ENCODE peak calls at places on chromosomes 3 and 15, in four cellular contexts. W is fibroblast of lung, H is colonic mucosa, F is left ventricle myocardium inferior. L is an unnamed sample.

GRCh38 chr3:30607032-30607833 is 832 bp downstream of the TGFBR2 start:
- DNase-seq in W (peak), H (peak), F (peak), L (no peak)

GRCh38 chr3:102400142-102400541 is 34.7 kb upstream of the ZPLD1 start:
- DNase-seq in W (peak), H (no peak), F (no peak), L (no peak)

GRCh38 chr3:58434990-58435389 is 1.4 kb upstream of the PDHB start:
- DNase-seq in W (peak), H (no peak), F (no peak), L (peak)

GRCh38 chr3:49119036-49119435 is 1.6 kb downstream of the USP19 start:
- DNase-seq in W (peak), H (no peak), F (no peak), L (no peak)

GRCh38 chr3:196712514-196713413 is 587 bp downstream of the PIGX start:
- DNase-seq in W (peak), H (peak), F (peak), L (peak)

GRCh38 chr3:149150436-149150835 is 21.0 kb downstream of the HPS3 start:
- DNase-seq in W (no peak), H (no peak), F (no peak), L (no peak)

GRCh38 chr3:97278506-97278905 is 464.1 kb downstream of the EPHA6 start:
- DNase-seq in W (no peak), H (no peak), F (no peak), L (no peak)

GRCh38 chr3:43581343-43581742 is 40.5 kb downstream of the ANO10 start:
- DNase-seq in W (peak), H (no peak), F (no peak), L (no peak)

GRCh38 chr3:123688241-123688747 is 103.4 kb upstream of the HACD2 start:
- DNase-seq in W (peak), H (no peak), F (no peak), L (peak)

GRCh38 chr3:8882171-8882593 is 81.1 kb downstream of the RAD18 start:
- DNase-seq in W (no peak), H (no peak), F (no peak), L (no peak)

GRCh38 chr3:53841296-53841695 is 4.9 kb downstream of the CHDH start:
- DNase-seq in W (no peak), H (peak), F (no peak), L (no peak)

GRCh38 chr3:172289583-172289982 is 158.7 kb downstream of the GHSR start:
- DNase-seq in W (no peak), H (no peak), F (peak), L (no peak)

GRCh38 chr3:140529096-140529495 is 148.8 kb upstream of the TRIM42 start:
- DNase-seq in W (peak), H (no peak), F (no peak), L (no peak)

GRCh38 chr3:44845528-44846520 is 15.9 kb upstream of the TMEM42 start:
- DNase-seq in W (no peak), H (no peak), F (peak), L (no peak)

GRCh38 chr3:81936817-81937216 is 175.4 kb upstream of the GBE1 start:
- DNase-seq in W (no peak), H (no peak), F (no peak), L (no peak)

GRCh38 chr3:120418866-120419490 is 31.8 kb downstream of the FSTL1 start:
- DNase-seq in W (no peak), H (peak), F (peak), L (no peak)

GRCh38 chr15:65418596-65418995 is 4.2 kb downstream of the IGDCC4 start:
- DNase-seq in W (no peak), H (no peak), F (peak), L (no peak)

GRCh38 chr15:39728844-39729243 is 53.8 kb downstream of the FSIP1 start:
- DNase-seq in W (no peak), H (no peak), F (no peak), L (no peak)

GRCh38 chr3:124126446-124127017 is 134.6 kb upstream of the ROPN1 start:
- DNase-seq in W (peak), H (no peak), F (no peak), L (no peak)

GRCh38 chr15:87369269-87369668 is 887.3 kb downstream of the NTRK3 start:
- DNase-seq in W (peak), H (no peak), F (no peak), L (peak)

GRCh38 chr3:148229107-148229506 is 468.6 kb upstream of the AGTR1 start:
- DNase-seq in W (no peak), H (no peak), F (no peak), L (no peak)

GRCh38 chr3:179430277-179430870 is 20.9 kb downstream of the GNB4 start:
- DNase-seq in W (no peak), H (no peak), F (no peak), L (no peak)

GRCh38 chr3:194270627-194271458 is 80.3 kb downstream of the CPN2 start:
- DNase-seq in W (peak), H (peak), F (peak), L (no peak)

GRCh38 chr15:32828507-32829186 is 110.8 kb downstream of the GREM1 start:
- DNase-seq in W (peak), H (no peak), F (no peak), L (peak)

GRCh38 chr3:1183320-1184048 is 90.7 kb downstream of the CNTN6 start:
- DNase-seq in W (peak), H (no peak), F (no peak), L (no peak)

GRCh38 chr15:80906159-80906775 is 83.4 kb downstream of the MESD start:
- DNase-seq in W (peak), H (no peak), F (no peak), L (no peak)

GRCh38 chr15:89072277-89072869 is 15.9 kb upstream of the ABHD2 start:
- DNase-seq in W (no peak), H (no peak), F (no peak), L (no peak)

GRCh38 chr3:157585386-157585785 is 82.2 kb upstream of the VEPH1 start:
- DNase-seq in W (no peak), H (no peak), F (no peak), L (no peak)

GRCh38 chr3:129695203-129695602 is 88.7 kb upstream of the PLXND1 start:
- DNase-seq in W (peak), H (no peak), F (no peak), L (peak)

GRCh38 chr3:195802795-195803194 is 8.9 kb downstream of the MUC4 start:
- DNase-seq in W (no peak), H (peak), F (no peak), L (no peak)

GRCh38 chr3:101574388-101575156 is 592 bp downstream of the PCNP start:
- DNase-seq in W (peak), H (peak), F (peak), L (no peak)

GRCh38 chr3:185306847-185307246 is 53.0 kb upstream of the EHHADH start:
- DNase-seq in W (no peak), H (no peak), F (no peak), L (no peak)

GRCh38 chr3:150639262-150639661 is 36.1 kb downstream of the SELENOT start:
- DNase-seq in W (peak), H (no peak), F (no peak), L (no peak)

GRCh38 chr15:48435356-48435755 is 104.1 kb downstream of the DUT start:
- DNase-seq in W (peak), H (no peak), F (no peak), L (no peak)
- TF ChIP-seq CTCF in W (no peak), H (no peak), F (no peak), L (no peak)

GRCh38 chr3:14899993-14900618 is 47.3 kb upstream of the NR2C2 start:
- DNase-seq in W (no peak), H (peak), F (no peak), L (no peak)

GRCh38 chr3:14897266-14897665 is 50.1 kb upstream of the NR2C2 start:
- DNase-seq in W (no peak), H (no peak), F (no peak), L (no peak)

GRCh38 chr3:14902719-14903118 is 44.7 kb upstream of the NR2C2 start:
- DNase-seq in W (peak), H (peak), F (peak), L (no peak)

GRCh38 chr3:14900881-14901873 is 46.2 kb upstream of the NR2C2 start:
- DNase-seq in W (no peak), H (no peak), F (no peak), L (no peak)

DNA sequence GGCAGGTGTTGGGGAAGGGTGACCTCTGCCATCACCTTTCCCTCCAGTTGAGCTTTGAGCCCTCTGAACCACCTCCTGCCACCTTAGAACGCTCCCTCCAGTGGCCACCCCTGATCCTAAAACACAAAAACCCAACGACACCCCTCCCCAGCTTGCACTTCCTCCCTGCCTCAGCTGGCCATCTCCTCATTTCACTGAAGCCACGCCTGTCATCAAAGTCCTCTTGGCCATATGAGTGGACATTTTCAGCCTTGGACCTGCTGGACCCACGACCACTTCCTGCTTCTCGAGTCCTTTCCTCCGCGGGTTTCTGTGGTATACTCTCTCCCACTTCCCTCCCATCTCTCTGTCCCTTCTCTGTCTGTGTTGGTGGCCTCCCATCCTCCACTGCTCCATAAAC is 48.5 kb upstream of the NR2C2 start:
- DNase-seq in W (no peak), H (no peak), F (no peak), L (no peak)
- TF ChIP-seq CTCF in W (no peak), H (no peak), F (no peak), L (no peak)

DNA sequence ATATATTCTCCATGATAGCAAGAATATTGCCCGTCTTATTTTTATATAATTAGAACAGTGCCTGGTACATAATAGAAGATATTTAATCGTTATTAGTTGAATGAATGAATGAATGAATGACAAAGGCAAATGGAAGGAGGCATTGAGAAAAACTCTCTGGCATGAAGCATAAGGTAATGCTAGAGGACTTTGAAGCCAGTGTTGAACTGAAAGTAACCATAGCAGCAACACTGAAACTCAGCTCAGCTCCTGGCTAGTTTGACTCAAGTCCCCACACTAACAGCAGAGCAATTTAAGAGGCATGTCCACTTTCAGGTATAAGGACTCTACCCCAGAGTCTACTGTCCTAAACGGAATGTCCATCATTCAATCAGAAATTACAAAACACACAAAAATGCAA is 227.0 kb downstream of the CPNE4 start:
- DNase-seq in W (no peak), H (no peak), F (no peak), L (no peak)
- TF ChIP-seq CTCF in W (no peak), H (no peak), F (no peak), L (no peak)

DNA sequence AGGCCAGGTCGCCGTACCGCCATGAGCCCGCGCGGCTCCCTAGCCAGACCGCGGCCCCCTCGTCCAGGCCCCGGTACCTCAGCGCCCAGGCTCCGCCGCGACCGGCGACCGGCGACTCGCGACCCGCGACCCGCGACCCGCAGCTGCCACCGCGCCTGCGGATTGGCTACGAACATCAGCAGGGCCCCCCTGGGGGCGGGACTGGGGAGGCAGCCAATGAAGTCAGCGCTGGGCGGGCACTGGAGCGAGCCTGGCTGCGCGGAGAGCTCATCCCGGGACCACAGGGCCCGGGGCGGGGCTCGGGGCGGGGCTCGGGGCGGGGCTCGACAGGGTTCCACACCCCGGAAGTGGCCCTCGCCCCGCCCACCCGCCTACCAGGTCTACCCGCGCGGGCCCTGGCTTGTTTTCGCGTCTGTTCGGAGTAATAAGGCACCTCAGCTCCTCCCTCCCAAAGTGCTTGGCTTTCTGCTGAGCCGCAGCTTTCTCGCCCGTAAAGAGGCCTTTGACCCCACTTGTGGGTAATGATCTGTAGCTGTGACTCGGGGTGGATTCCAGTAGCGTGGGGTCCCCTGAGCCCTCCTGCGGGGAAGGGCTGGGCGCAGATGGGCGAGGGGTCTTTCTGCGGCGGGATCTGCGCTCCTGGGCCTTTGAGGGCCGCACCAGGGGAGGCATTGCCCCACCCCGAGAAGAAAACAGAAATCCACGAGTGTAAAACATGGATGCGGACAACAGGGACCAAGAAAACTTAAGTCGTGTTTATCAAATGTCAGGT is at the start of gene LYSMD4:
- DNase-seq in W (peak), H (peak), F (peak), L (peak)
- TF ChIP-seq CTCF in W (no peak), H (no peak), F (no peak), L (no peak)

GRCh38 chr15:62450061-62450460 is 285.0 kb upstream of the C2CD4B start:
- DNase-seq in W (no peak), H (no peak), F (no peak), L (no peak)
- TF ChIP-seq CTCF in W (no peak), H (no peak), F (no peak), L (no peak)

DNA sequence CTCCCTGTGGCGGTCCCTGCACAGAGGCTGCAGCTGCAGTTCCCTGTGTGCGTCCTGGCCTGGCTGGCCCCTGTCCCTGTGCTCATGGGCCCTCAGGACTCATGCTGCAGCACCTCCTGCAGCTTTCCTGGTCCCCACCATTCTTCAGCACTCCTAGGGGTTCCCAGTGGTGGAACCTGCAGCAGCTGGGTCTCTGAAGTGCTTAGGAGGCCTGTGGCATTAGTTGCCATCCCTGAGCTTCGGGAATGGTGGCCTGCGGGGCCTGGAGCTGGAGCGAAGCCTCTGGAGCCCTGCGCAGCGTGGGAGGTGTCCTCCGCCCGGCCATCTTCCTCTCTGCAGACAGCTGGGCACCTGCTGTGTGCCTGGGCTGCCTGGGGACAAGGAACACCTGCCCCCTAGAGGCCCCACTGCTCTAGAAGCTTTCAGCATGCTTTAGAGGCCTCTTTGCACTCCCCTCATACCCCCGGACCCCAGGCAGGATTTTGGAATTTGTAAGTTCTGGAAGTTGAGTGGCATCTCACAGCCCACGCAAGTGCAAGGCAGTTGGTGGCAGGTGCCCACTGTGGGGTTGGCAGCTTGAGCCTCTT is 13.1 kb downstream of the PLXNA1 start:
- DNase-seq in W (no peak), H (no peak), F (no peak), L (no peak)
- TF ChIP-seq CTCF in W (no peak), H (no peak), F (no peak), L (no peak)

DNA sequence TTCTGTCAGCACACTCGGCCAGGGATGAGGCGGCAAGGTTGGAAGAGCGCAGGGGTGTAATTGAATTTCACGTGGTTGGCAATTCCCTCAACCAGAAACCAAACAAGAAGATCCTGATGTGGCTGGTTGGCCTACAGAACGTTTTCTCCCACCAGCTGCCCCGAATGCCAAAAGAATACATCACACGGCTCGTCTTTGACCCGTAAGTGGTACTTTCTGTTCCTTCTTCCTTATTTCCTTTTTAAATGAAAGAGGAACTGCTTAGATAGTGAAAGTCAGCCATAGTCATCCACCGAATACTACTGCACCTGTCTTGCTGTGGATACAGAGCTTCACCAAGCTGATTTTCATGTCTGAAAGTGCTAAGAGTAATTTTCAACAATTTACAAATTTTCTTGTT is 60.1 kb downstream of the SGO1 start:
- DNase-seq in W (no peak), H (no peak), F (no peak), L (no peak)
- TF ChIP-seq CTCF in W (no peak), H (no peak), F (no peak), L (no peak)

GRCh38 chr3:51798561-51798960 is 19.5 kb upstream of the IQCF6 start:
- DNase-seq in W (no peak), H (no peak), F (no peak), L (no peak)

GRCh38 chr3:51802091-51802720 is 23.2 kb upstream of the IQCF6 start:
- DNase-seq in W (no peak), H (no peak), F (no peak), L (no peak)

GRCh38 chr3:51800758-51801140 is 21.7 kb upstream of the IQCF6 start:
- DNase-seq in W (no peak), H (no peak), F (no peak), L (no peak)

GRCh38 chr3:51796859-51797258 is 17.8 kb upstream of the IQCF6 start:
- DNase-seq in W (no peak), H (no peak), F (no peak), L (no peak)

DNA sequence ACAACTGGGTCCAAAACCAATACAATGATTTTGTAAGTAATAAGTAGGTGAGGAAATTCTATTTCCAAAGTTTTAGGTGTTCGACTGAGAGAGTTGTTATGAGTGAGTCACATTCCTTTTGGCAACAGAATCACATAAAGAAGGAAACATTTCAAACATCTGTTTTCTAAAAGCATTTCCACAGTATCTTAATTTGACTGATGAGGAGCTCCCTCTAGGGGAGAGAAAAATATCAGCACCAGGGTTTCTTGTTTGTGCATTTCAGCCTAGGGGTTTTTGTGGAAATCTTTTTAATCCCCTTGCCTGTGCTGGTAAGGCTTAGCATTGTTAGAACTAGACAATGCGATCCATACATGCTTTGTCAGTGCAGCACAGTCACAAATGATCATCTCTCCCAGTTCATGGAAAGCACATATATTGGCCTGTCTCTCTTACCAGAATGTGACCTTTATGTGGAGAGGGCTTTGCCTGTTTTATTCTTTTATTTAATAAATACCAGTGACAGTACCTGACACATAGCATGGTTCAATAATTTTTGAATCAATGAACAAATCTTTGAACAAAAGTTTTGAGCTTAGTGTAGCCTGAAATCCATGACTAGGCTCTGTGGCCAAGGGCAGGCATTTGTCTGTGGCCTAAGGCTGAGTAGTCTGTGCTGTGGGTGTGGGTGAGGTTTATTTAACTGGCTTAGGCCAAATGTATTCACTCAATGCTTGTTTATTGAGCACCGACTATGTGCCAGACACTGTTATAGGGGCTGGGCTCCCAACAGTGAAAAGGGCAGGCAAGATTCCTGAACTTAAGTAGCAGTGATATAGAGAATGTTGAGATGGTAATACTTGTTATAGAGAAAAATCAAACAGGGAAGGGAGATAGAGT is 21.1 kb upstream of the IQCF6 start:
- DNase-seq in W (peak), H (peak), F (no peak), L (peak)
- TF ChIP-seq CTCF in W (peak), H (peak), F (peak), L (peak)